ENCODE peak calls at places on chromosomes 4 and X, in seven cellular contexts. M, F, V, S, X, Y and Q are unnamed samples.

GRCh38 chrX:7334253-7334935 is 186.4 kb upstream of the PUDP start:
- DNase-seq in F (no peak), X (peak), S (no peak), V (peak), M (no peak), Y (peak), Q (peak)

GRCh38 chr4:138868562-138868961 is 147.0 kb upstream of the NOCT start:
- DNase-seq in Y (no peak), V (no peak), X (peak), S (no peak), F (peak), M (no peak), Q (no peak)

GRCh38 chr4:7514281-7514680 is 79.6 kb upstream of the PSAPL1 start:
- DNase-seq in F (no peak), X (no peak), Y (no peak), V (no peak), S (no peak), M (no peak), Q (no peak)

GRCh38 chr4:113384600-113384999 is 335.1 kb downstream of the ANK2 start:
- DNase-seq in Y (peak), F (no peak), V (peak), S (no peak), X (peak), M (no peak), Q (no peak)

GRCh38 chr4:2393353-2394270 is 24.8 kb downstream of the ZFYVE28 start:
- DNase-seq in Y (no peak), X (peak), F (no peak), S (peak), M (no peak), V (no peak), Q (no peak)

GRCh38 chrX:70168238-70169188 is 8.8 kb upstream of the DGAT2L6 start:
- DNase-seq in M (no peak), S (no peak), V (peak), Y (peak), X (peak), F (peak), Q (peak)

GRCh38 chrX:49077941-49078340 is 1.7 kb downstream of the WDR45 start:
- DNase-seq in X (no peak), S (no peak), M (no peak), V (no peak), Y (no peak), F (no peak), Q (no peak)

GRCh38 chr4:147093206-147093605 is 147.5 kb upstream of the TTC29 start:
- DNase-seq in X (no peak), M (no peak), Y (no peak), S (no peak), F (no peak), V (no peak), Q (no peak)

GRCh38 chr4:119731146-119731742 is 102.6 kb upstream of the PDE5A start:
- DNase-seq in F (no peak), Y (no peak), M (no peak), X (peak), S (no peak), V (no peak), Q (no peak)

GRCh38 chrX:52034211-52034610 is 34.8 kb downstream of the MAGED4B start:
- DNase-seq in Y (no peak), M (no peak), V (no peak), S (no peak), F (no peak), X (no peak), Q (no peak)

GRCh38 chrX:118364261-118364660 is 18.4 kb downstream of the WDR44 start:
- DNase-seq in F (no peak), V (no peak), S (no peak), X (no peak), M (no peak), Y (no peak), Q (no peak)

GRCh38 chr4:108620933-108621905 is 843 bp downstream of the RPL34 start:
- DNase-seq in V (peak), X (peak), S (no peak), M (no peak), F (no peak), Y (no peak), Q (no peak)

GRCh38 chrX:13473666-13474516 is 95.5 kb upstream of the EGFL6 start:
- DNase-seq in F (no peak), S (no peak), V (peak), M (peak), Y (no peak), X (peak), Q (no peak)

GRCh38 chrX:11395859-11396258 is 102.6 kb downstream of the AMELX start:
- DNase-seq in X (no peak), V (no peak), F (no peak), S (no peak), Y (no peak), M (no peak), Q (no peak)

GRCh38 chrX:43469391-43470054 is 186.6 kb upstream of the MAOA start:
- DNase-seq in S (no peak), V (no peak), Y (no peak), F (no peak), M (no peak), X (no peak), Q (no peak)

GRCh38 chr4:152244659-152245058 is 291.2 kb downstream of the FBXW7 start:
- DNase-seq in S (no peak), F (no peak), Y (no peak), V (no peak), X (no peak), M (no peak), Q (no peak)

GRCh38 chr4:182337366-182337765 is 94.2 kb downstream of the TENM3 start:
- DNase-seq in X (no peak), F (no peak), Y (no peak), S (no peak), V (no peak), M (no peak), Q (no peak)

GRCh38 chrX:69138512-69138911 is 26.7 kb downstream of the PJA1 start:
- DNase-seq in X (peak), F (no peak), V (peak), M (no peak), S (peak), Y (no peak), Q (no peak)

GRCh38 chrX:132059973-132060540 is 37.0 kb downstream of the STK26 start:
- DNase-seq in X (no peak), Y (no peak), F (no peak), S (no peak), V (no peak), M (no peak), Q (no peak)

GRCh38 chrX:132058050-132058449 is 34.9 kb downstream of the STK26 start:
- DNase-seq in V (no peak), X (no peak), M (no peak), Y (no peak), F (no peak), S (no peak), Q (no peak)

GRCh38 chrX:132063862-132064261 is 40.8 kb downstream of the STK26 start:
- DNase-seq in Y (no peak), F (no peak), M (no peak), S (no peak), V (no peak), X (no peak), Q (no peak)

DNA sequence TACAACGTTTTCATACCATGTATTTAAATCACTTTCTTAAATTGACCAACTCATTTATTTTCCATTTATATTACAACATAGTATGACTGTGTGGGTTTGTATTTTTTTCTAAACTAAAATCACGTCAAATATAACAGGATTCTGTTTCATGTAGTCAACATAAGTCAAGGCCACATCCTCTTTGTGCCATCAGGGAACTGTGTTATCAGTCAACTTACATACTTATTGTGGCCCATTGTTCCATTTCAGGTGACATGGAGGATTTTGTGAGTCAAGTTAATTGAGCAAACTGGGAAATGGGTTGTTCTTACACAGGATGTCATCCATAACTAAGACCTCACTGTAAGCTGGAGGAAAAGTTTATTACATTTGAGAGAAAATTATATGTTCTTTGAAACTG is 35.9 kb downstream of the STK26 start:
- DNase-seq in M (no peak), F (no peak), V (no peak), Y (no peak), X (no peak), S (no peak), Q (no peak)
- TF ChIP-seq CTCF in M (no peak), F (no peak), V (no peak), Y (no peak), X (no peak), S (no peak), Q (no peak)

DNA sequence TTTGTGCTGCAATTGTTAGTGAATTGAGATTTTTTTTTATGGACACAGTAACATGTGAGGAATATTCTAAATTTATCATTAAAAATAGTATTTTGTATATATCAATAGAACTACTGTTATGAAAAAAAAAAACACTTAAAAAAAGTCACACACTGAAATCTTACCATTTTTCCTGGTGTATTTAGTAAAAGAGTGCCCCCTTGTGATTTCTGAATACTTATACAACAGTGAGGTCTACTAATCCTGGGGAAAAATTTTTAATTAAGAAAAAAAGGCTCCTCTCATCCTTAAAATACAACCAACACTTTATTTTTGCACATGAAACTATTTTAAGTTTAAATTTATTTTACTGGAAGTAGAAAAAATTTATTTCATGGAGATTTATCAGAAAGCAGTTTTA is 56.4 kb upstream of the SPOCK3 start:
- DNase-seq in M (no peak), V (peak), Y (no peak), F (no peak), X (peak), S (no peak), Q (no peak)
- TF ChIP-seq CTCF in M (no peak), V (peak), Y (no peak), F (no peak), X (no peak), S (no peak), Q (no peak)

GRCh38 chr4:148847544-148847943 is 405.3 kb upstream of the NR3C2 start:
- DNase-seq in Y (no peak), S (no peak), F (no peak), X (no peak), V (no peak), M (no peak), Q (no peak)

GRCh38 chr4:148854203-148854602 is 412.0 kb upstream of the NR3C2 start:
- DNase-seq in V (no peak), Y (no peak), F (no peak), S (no peak), M (no peak), X (no peak), Q (no peak)

GRCh38 chr4:148850257-148850995 is 408.2 kb upstream of the NR3C2 start:
- DNase-seq in X (no peak), V (no peak), Y (no peak), S (no peak), M (no peak), F (no peak), Q (no peak)

GRCh38 chr4:148849581-148849980 is 407.4 kb upstream of the NR3C2 start:
- DNase-seq in Y (no peak), V (no peak), S (no peak), M (no peak), X (no peak), F (no peak), Q (no peak)

DNA sequence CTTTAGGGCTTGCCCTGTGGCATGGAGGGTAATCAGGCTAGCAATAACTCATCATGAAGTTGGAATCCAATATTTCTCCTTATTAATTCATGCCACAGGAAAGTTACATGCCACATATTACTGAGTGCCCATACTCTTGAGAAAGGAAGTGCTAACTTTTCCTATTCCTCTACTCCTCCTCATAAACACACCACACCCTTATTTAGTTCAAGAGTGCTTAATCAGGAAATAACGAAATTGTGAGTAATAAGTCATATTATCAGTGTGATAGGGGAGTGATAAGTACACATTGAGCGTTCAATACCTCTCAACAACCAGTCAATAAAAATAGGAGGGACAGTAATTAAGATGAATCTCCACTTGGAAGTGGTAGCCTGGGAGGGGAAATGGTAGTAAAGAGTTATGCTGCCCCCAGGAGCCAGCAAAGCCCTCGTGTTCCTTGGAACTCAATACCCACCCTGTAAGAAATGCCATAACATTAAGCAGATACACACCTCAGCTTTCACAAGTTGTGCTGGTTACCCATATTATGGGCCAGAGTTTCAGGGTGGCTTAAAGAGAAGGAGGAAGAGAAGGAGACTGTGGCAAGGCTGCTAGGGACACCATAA is 410.0 kb upstream of the NR3C2 start:
- DNase-seq in V (no peak), S (no peak), F (no peak), Y (no peak), M (no peak), X (peak), Q (no peak)
- TF ChIP-seq CTCF in V (no peak), S (no peak), F (no peak), Y (no peak), M (no peak), X (no peak), Q (no peak)

GRCh38 chr4:100736651-100737450 is 219.0 kb upstream of the EMCN start:
- DNase-seq in X (peak), M (no peak), Y (peak), V (peak), S (no peak), F (no peak), Q (peak)

GRCh38 chr4:100746141-100746540 is 228.3 kb upstream of the EMCN start:
- DNase-seq in F (no peak), M (no peak), Y (no peak), V (no peak), S (peak), X (no peak), Q (no peak)

GRCh38 chr4:100738388-100739165 is 220.8 kb upstream of the EMCN start:
- DNase-seq in V (peak), M (no peak), Y (peak), S (no peak), F (no peak), X (peak), Q (peak)

GRCh38 chr4:100742045-100742444 is 224.2 kb upstream of the EMCN start:
- DNase-seq in S (no peak), X (peak), F (no peak), M (no peak), V (peak), Y (peak), Q (no peak)
- TF ChIP-seq CTCF in S (no peak), X (peak), F (peak), M (no peak), V (peak), Y (peak), Q (peak)

GRCh38 chr4:15117270-15117946 is 115.1 kb downstream of the CPEB2 start:
- DNase-seq in V (peak), X (no peak), S (no peak), F (no peak), Y (no peak), M (no peak), Q (no peak)
- TF ChIP-seq CTCF in V (no peak), X (no peak), S (no peak), F (no peak), Y (no peak), M (no peak), Q (no peak)